ENCODE peak calls at places on chromosomes 2 and 18, in seven cellular contexts. Q, C, D, P, T, H and U are unnamed samples.

GRCh38 chr2:150013011-150013410 is 425.4 kb upstream of the MMADHC start:
- DNase-seq in Q (no peak), C (no peak), D (peak), P (no peak), T (no peak), H (no peak), U (no peak)

GRCh38 chr2:48306409-48307284 is 223.3 kb upstream of the STON1 start:
- DNase-seq in Q (no peak), C (no peak), D (peak), P (no peak), T (no peak), H (no peak), U (no peak)

GRCh38 chr18:55763298-55763697 is 175.3 kb upstream of the TCF4 start:
- DNase-seq in Q (no peak), C (peak), D (no peak), P (no peak), T (no peak), H (no peak), U (no peak)

GRCh38 chr2:47688561-47688960 is 94.4 kb upstream of the MSH6 start:
- DNase-seq in Q (no peak), C (no peak), D (peak), P (no peak), T (no peak), H (no peak), U (no peak)

GRCh38 chr2:55947759-55948158 is 24.2 kb upstream of the EFEMP1 start:
- DNase-seq in Q (no peak), C (no peak), D (no peak), P (no peak), T (no peak), H (no peak), U (no peak)

GRCh38 chr18:54163458-54163857 is 61.0 kb downstream of the MBD2 start:
- DNase-seq in Q (no peak), C (no peak), D (no peak), P (no peak), T (no peak), H (no peak), U (no peak)

GRCh38 chr2:136020831-136021230 is 35.4 kb upstream of the DARS1 start:
- DNase-seq in Q (no peak), C (no peak), D (no peak), P (no peak), T (no peak), H (no peak), U (no peak)

GRCh38 chr2:72755647-72756423 is 70.0 kb downstream of the EXOC6B start:
- DNase-seq in Q (no peak), C (no peak), D (peak), P (no peak), T (no peak), H (no peak), U (no peak)

GRCh38 chr2:201220102-201220570 is 37.2 kb downstream of the CASP10 start:
- DNase-seq in Q (no peak), C (no peak), D (peak), P (no peak), T (no peak), H (no peak), U (no peak)

GRCh38 chr18:37617623-37618022 is 52.0 kb upstream of the CELF4 start:
- DNase-seq in Q (no peak), C (no peak), D (no peak), P (no peak), T (no peak), H (no peak), U (no peak)

GRCh38 chr2:149562304-149562703 is 25.3 kb downstream of the MMADHC start:
- DNase-seq in Q (no peak), C (no peak), D (peak), P (no peak), T (no peak), H (no peak), U (no peak)

GRCh38 chr2:164722604-164723338 is 101.5 kb upstream of the GRB14 start:
- DNase-seq in Q (no peak), C (no peak), D (no peak), P (no peak), T (no peak), H (no peak), U (no peak)

GRCh38 chr2:15160201-15160600 is 400.9 kb downstream of the NBAS start:
- DNase-seq in Q (no peak), C (no peak), D (no peak), P (no peak), T (no peak), H (no peak), U (no peak)

GRCh38 chr18:3923750-3924149 is 473.8 kb downstream of the TGIF1 start:
- DNase-seq in Q (no peak), C (no peak), D (peak), P (no peak), T (no peak), H (no peak), U (no peak)

GRCh38 chr2:222298311-222299150 is at the start of gene PAX3:
- DNase-seq in Q (no peak), C (no peak), D (no peak), P (no peak), T (no peak), H (no peak), U (peak)

GRCh38 chr2:120602251-120602650 is 133.4 kb upstream of the GLI2 start:
- DNase-seq in Q (no peak), C (no peak), D (peak), P (no peak), T (peak), H (no peak), U (no peak)

DNA sequence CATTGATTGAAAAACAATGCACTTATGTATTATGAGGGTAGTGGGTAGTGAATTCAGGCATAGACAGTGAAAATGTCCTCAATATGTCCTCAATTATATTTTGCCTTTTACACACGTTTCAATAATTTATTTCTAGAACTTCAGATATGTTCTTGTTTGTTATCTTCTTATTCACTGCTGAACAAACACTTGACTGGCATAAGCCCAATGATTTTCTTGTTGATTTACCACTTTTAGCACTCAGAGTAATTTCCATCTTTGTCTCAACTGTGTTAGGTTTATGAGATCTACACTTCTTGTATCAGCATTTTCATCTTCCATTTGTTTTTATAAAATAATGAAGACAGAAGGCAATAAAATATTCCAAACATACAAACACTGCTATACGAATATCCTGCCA is 61.8 kb upstream of the DCC start:
- DNase-seq in Q (no peak), C (no peak), D (no peak), P (no peak), T (no peak), H (no peak), U (no peak)
- H3K27ac ChIP-seq in Q (no peak), C (no peak), D (no peak), P (no peak), T (no peak), H (no peak), U (no peak)

GRCh38 chr2:155815851-155816250 is 516.7 kb downstream of the NR4A2 start:
- DNase-seq in Q (no peak), C (no peak), D (no peak), P (no peak), T (no peak), H (no peak), U (no peak)

GRCh38 chr2:155815275-155815674 is 517.2 kb downstream of the NR4A2 start:
- DNase-seq in Q (no peak), C (no peak), D (no peak), P (no peak), T (no peak), H (no peak), U (peak)

GRCh38 chr2:155810411-155810810 is 522.1 kb downstream of the NR4A2 start:
- DNase-seq in Q (no peak), C (no peak), D (no peak), P (no peak), T (no peak), H (no peak), U (no peak)
- TF ChIP-seq CTCF in Q (no peak), C (no peak), D (no peak), P (no peak), T (no peak), H (no peak), U (no peak)

GRCh38 chr2:173614265-173614930 is 259.7 kb downstream of the CDCA7 start:
- DNase-seq in Q (no peak), C (no peak), D (no peak), P (no peak), T (no peak), H (no peak), U (no peak)
- H3K27ac ChIP-seq in Q (no peak), C (no peak), D (no peak), P (no peak), T (no peak), H (no peak), U (no peak)

GRCh38 chr2:81389203-81389602 is 1084.7 kb upstream of the LRRTM1 start:
- DNase-seq in Q (no peak), C (no peak), D (no peak), P (no peak), T (no peak), H (no peak), U (no peak)
- TF ChIP-seq CTCF in Q (no peak), C (no peak), D (no peak), P (peak), T (no peak), H (no peak), U (peak)

DNA sequence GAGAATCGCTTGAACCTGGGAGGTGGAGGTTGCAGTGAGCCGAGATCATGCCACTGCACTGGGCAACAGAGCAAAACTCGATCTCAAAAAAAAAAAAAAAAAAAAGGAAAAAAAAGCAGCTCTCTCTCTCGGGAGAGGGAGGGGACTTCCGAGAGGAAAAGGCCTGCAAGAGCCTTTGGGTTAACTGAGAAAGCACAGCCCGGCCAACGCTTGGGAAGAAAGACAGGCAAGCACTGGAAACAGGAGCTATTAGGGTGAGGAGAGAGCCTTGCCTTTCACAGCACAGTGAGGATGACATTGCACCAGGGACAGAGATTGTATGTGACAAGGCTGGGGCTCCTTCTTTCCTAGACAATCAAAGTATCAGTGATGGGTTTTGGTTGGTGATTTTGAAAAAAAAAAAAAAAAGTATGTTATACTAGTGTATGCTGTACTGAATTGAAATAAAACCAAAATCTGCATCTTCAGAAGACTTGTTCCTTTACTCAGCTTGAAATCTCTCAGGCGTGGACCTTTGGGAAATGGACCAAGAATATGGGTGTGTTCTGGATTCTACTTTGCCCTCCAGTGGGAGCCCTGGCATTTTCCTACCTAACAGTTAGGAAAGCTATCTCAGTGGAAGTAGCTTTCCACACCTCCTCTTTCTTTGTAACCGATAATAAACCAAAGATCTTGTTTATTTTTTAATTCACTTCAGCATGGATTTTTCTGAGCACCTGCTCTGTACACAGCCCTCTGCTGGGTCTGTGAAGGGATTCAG is 16.7 kb downstream of the SRSF7 start:
- DNase-seq in Q (no peak), C (no peak), D (no peak), P (no peak), T (no peak), H (no peak), U (peak)
- H3K27ac ChIP-seq in Q (no peak), C (no peak), D (peak), P (no peak), T (no peak), H (no peak), U (peak)

DNA sequence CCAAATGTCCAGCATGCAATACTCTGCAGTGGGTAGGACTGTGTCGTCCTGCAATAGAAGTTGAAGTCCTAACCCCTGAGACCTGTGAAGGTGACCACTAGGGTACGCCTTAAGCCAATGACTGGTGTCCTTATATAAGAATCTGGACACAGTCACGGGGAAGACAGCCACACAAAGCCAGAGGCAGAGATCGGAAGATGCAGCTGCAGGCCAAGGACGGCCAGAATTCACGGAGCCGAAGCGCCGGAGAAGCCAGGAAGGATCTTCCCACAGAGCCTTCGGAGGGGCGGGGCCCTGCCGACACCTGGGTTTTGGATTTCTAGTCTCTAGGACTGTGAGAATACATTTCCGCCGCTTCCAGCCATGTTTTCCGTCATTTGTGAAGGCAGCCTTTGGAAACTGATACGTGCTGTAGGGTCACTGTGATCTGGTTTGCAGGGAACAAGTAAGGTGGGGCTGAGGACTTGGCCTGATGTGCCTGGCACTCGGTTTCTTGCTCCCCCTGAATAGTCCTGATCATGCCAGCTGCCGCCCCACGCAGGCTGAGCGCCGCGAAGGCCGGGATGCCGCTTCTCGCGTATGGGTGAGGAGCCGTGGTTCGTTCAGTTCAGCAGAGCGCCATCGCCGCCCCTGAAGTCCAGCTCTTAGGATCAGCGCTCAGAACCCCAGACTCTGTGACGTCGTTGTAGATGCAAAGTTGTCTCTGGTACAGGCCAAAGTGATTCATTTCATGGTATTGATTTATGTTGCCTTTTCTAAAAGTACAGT is 38.7 kb downstream of the PTGR3 start:
- DNase-seq in Q (no peak), C (no peak), D (no peak), P (peak), T (no peak), H (no peak), U (no peak)
- TF ChIP-seq CTCF in Q (no peak), C (no peak), D (no peak), P (peak), T (no peak), H (no peak), U (no peak)

GRCh38 chr2:197108758-197109157 is 182.3 kb upstream of the PGAP1 start:
- DNase-seq in Q (peak), C (no peak), D (peak), P (peak), T (peak), H (peak), U (peak)
- H3K27ac ChIP-seq in Q (peak), C (no peak), D (no peak), P (peak), T (peak), H (peak), U (peak)

DNA sequence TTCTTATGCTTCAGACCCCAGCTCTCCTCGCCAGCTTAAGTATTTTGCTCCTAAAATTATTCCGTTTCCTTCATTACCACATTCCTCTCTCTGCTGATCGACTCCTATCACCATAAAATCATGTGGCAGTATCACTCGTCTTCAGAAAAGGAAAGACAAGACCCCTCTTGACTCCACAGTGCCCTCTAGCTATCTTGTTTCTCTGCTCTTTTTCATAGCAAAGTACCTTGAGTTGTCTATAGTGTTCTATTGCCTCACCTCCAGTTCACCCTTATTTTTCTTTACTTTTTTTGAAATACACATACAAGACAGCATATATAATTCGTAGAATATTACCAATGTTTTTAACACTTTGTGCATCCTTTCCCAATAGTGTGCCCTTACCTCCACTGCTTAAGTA is 273.2 kb upstream of the SIX3 start:
- DNase-seq in Q (no peak), C (peak), D (no peak), P (no peak), T (no peak), H (no peak), U (no peak)
- TF ChIP-seq CTCF in Q (no peak), C (peak), D (peak), P (no peak), T (no peak), H (no peak), U (peak)